ENCODE peak calls at places on chromosome X, in nine cellular contexts. U, W, A, Z, Y, K, M, V and H are unnamed samples.

GRCh38 chrX:148811236-148811635 is 310.8 kb downstream of the AFF2 start:
- DNase-seq in U (no peak), W (no peak), A (no peak), Z (no peak), Y (no peak), K (no peak), M (no peak), V (no peak), H (no peak)

GRCh38 chrX:107710617-107711391 is 64.8 kb downstream of the TSC22D3 start:
- DNase-seq in U (peak), W (peak), A (peak), Z (peak), Y (no peak), K (peak), M (peak), V (no peak), H (peak)

GRCh38 chrX:567891-568290 is 62.7 kb upstream of the SHOX start:
- DNase-seq in U (no peak), W (no peak), A (no peak), Z (no peak), Y (no peak), K (no peak), M (no peak), V (no peak), H (no peak)

GRCh38 chrX:45196701-45197100 is 4.0 kb downstream of the DIPK2B start:
- DNase-seq in U (peak), W (peak), A (no peak), Z (peak), Y (no peak), K (no peak), M (no peak), V (no peak), H (peak)

GRCh38 chrX:132576945-132577344 is 88.1 kb upstream of the MBNL3 start:
- DNase-seq in U (no peak), W (no peak), A (no peak), Z (no peak), Y (no peak), K (no peak), M (no peak), V (no peak), H (peak)

GRCh38 chrX:54452920-54453319 is 12.7 kb downstream of the TSR2 start:
- DNase-seq in U (peak), W (no peak), A (no peak), Z (no peak), Y (no peak), K (peak), M (no peak), V (no peak), H (peak)

GRCh38 chrX:14497184-14497666 is 32.1 kb upstream of the GLRA2 start:
- DNase-seq in U (no peak), W (peak), A (no peak), Z (no peak), Y (no peak), K (peak), M (peak), V (no peak), H (peak)

GRCh38 chrX:72006461-72006860 is 95.8 kb downstream of the NHSL2 start:
- DNase-seq in U (no peak), W (no peak), A (no peak), Z (no peak), Y (no peak), K (no peak), M (no peak), V (no peak), H (no peak)

GRCh38 chrX:134969726-134970125 is 21.1 kb upstream of the SMIM10 start:
- DNase-seq in U (no peak), W (peak), A (no peak), Z (no peak), Y (no peak), K (no peak), M (no peak), V (no peak), H (peak)

GRCh38 chrX:135625995-135626394 is 87.4 kb upstream of the CT45A1 start:
- DNase-seq in U (peak), W (no peak), A (no peak), Z (no peak), Y (no peak), K (peak), M (no peak), V (no peak), H (no peak)

GRCh38 chrX:27039332-27039731 is 423.8 kb downstream of the PPP4R3C start:
- DNase-seq in U (no peak), W (no peak), A (no peak), Z (no peak), Y (no peak), K (no peak), M (no peak), V (no peak), H (no peak)

GRCh38 chrX:77342028-77342427 is 105.2 kb upstream of the FGF16 start:
- DNase-seq in U (no peak), W (no peak), A (no peak), Z (no peak), Y (no peak), K (no peak), M (no peak), V (no peak), H (no peak)

GRCh38 chrX:21479695-21480280 is 105.6 kb downstream of the CNKSR2 start:
- DNase-seq in U (peak), W (peak), A (no peak), Z (peak), Y (no peak), K (peak), M (peak), V (peak), H (peak)

GRCh38 chrX:136806891-136807410 is 26.2 kb upstream of the ARHGEF6 start:
- DNase-seq in U (no peak), W (no peak), A (no peak), Z (no peak), Y (no peak), K (no peak), M (no peak), V (no peak), H (no peak)

GRCh38 chrX:8235026-8235425 is 64.0 kb upstream of the VCX2 start:
- DNase-seq in U (no peak), W (no peak), A (no peak), Z (no peak), Y (no peak), K (no peak), M (peak), V (no peak), H (no peak)

GRCh38 chrX:55710701-55711100 is 6.8 kb upstream of the RRAGB start:
- DNase-seq in U (peak), W (peak), A (no peak), Z (no peak), Y (no peak), K (peak), M (peak), V (no peak), H (peak)

GRCh38 chrX:41164469-41164868 is 79.2 kb downstream of the USP9X start:
- DNase-seq in U (no peak), W (no peak), A (no peak), Z (no peak), Y (peak), K (no peak), M (no peak), V (no peak), H (no peak)

GRCh38 chrX:47854474-47854873 is 17.8 kb downstream of the ZNF81 start:
- DNase-seq in U (peak), W (peak), A (no peak), Z (no peak), Y (peak), K (peak), M (peak), V (no peak), H (peak)

GRCh38 chrX:19862634-19863236 is 24.7 kb downstream of the SH3KBP1 start:
- DNase-seq in U (no peak), W (no peak), A (no peak), Z (no peak), Y (no peak), K (no peak), M (no peak), V (no peak), H (no peak)

GRCh38 chrX:97211070-97211469 is 327.4 kb downstream of the RPA4 start:
- DNase-seq in U (no peak), W (no peak), A (no peak), Z (no peak), Y (no peak), K (peak), M (peak), V (no peak), H (peak)

GRCh38 chrX:150517303-150517896 is 51.0 kb upstream of the MTM1 start:
- DNase-seq in U (no peak), W (peak), A (no peak), Z (peak), Y (no peak), K (no peak), M (no peak), V (no peak), H (peak)

GRCh38 chrX:114344756-114345155 is 239.1 kb upstream of the HTR2C start:
- DNase-seq in U (peak), W (peak), A (no peak), Z (no peak), Y (no peak), K (peak), M (peak), V (no peak), H (peak)

GRCh38 chrX:49257846-49258748 is 6.4 kb downstream of the FOXP3 start:
- DNase-seq in U (no peak), W (no peak), A (no peak), Z (no peak), Y (no peak), K (no peak), M (no peak), V (no peak), H (no peak)

GRCh38 chrX:40079572-40079971 is 18.2 kb downstream of the BCOR start:
- DNase-seq in U (no peak), W (no peak), A (no peak), Z (no peak), Y (no peak), K (no peak), M (no peak), V (no peak), H (no peak)

GRCh38 chrX:9688833-9689232 is 76.8 kb downstream of the GPR143 start:
- DNase-seq in U (no peak), W (no peak), A (no peak), Z (no peak), Y (no peak), K (no peak), M (no peak), V (no peak), H (no peak)

GRCh38 chrX:110509778-110510510 is 151.3 kb downstream of the RTL9 start:
- DNase-seq in U (no peak), W (peak), A (no peak), Z (no peak), Y (no peak), K (peak), M (peak), V (no peak), H (no peak)

GRCh38 chrX:40526412-40526811 is 54.4 kb upstream of the ATP6AP2 start:
- DNase-seq in U (no peak), W (no peak), A (no peak), Z (no peak), Y (no peak), K (no peak), M (no peak), V (no peak), H (no peak)

GRCh38 chrX:83305381-83305780 is 202.7 kb upstream of the POU3F4 start:
- DNase-seq in U (no peak), W (no peak), A (no peak), Z (no peak), Y (no peak), K (no peak), M (no peak), V (no peak), H (no peak)

GRCh38 chrX:43882294-43882681 is at the start of gene MAOB:
- DNase-seq in U (no peak), W (no peak), A (no peak), Z (no peak), Y (peak), K (peak), M (no peak), V (no peak), H (no peak)

GRCh38 chrX:39762266-39762841 is 335.4 kb downstream of the BCOR start:
- DNase-seq in U (peak), W (peak), A (no peak), Z (no peak), Y (no peak), K (peak), M (peak), V (no peak), H (peak)

GRCh38 chrX:100090931-100091330 is 319.1 kb downstream of the PCDH19 start:
- DNase-seq in U (no peak), W (no peak), A (no peak), Z (peak), Y (no peak), K (peak), M (peak), V (no peak), H (peak)

GRCh38 chrX:19709117-19709811 is 178.1 kb downstream of the SH3KBP1 start:
- DNase-seq in U (no peak), W (no peak), A (no peak), Z (no peak), Y (no peak), K (no peak), M (no peak), V (no peak), H (no peak)

GRCh38 chrX:641671-642435 is 11.3 kb downstream of the SHOX start:
- DNase-seq in U (no peak), W (no peak), A (no peak), Z (no peak), Y (peak), K (no peak), M (no peak), V (peak), H (no peak)

GRCh38 chrX:37921758-37922157 is 74.4 kb upstream of the DYNLT3 start:
- DNase-seq in U (no peak), W (peak), A (no peak), Z (no peak), Y (no peak), K (peak), M (peak), V (no peak), H (peak)

GRCh38 chrX:18892881-18893280 is 91.0 kb downstream of the PHKA2 start:
- DNase-seq in U (no peak), W (no peak), A (no peak), Z (no peak), Y (no peak), K (no peak), M (no peak), V (no peak), H (no peak)

GRCh38 chrX:141894733-141895132 is 9.0 kb upstream of the MAGEC1 start:
- DNase-seq in U (no peak), W (no peak), A (no peak), Z (no peak), Y (no peak), K (no peak), M (no peak), V (no peak), H (no peak)

GRCh38 chrX:112834016-112834855 is 6.4 kb downstream of the AMOT start:
- DNase-seq in U (no peak), W (peak), A (no peak), Z (peak), Y (no peak), K (peak), M (peak), V (no peak), H (peak)

GRCh38 chrX:73524906-73525305 is 38.1 kb upstream of the CHIC1 start:
- DNase-seq in U (no peak), W (no peak), A (no peak), Z (no peak), Y (no peak), K (no peak), M (no peak), V (no peak), H (no peak)

GRCh38 chrX:135295238-135295943 is 13.9 kb upstream of the ETDC start:
- DNase-seq in U (peak), W (no peak), A (no peak), Z (no peak), Y (no peak), K (peak), M (peak), V (peak), H (peak)